ENCODE peak calls at places on chromosomes 6 and 20, in four cellular contexts. One of them, this sample, is unnamed.

GRCh38 chr20:3174442-3175263 is 1.3 kb upstream of the LZTS3 start:
- DNase-seq in NCI-H2081: no peak
- DNase-seq in CD4-positive, CD25-positive, alpha-beta regulatory T cell: no peak
- DNase-seq in heart left ventricle: peak; percentile 56
- DNase-seq in this sample: peak; percentile 45

GRCh38 chr6:110217255-110217654 is 37.0 kb downstream of the CDC40 start:
- DNase-seq in NCI-H2081: no peak
- DNase-seq in CD4-positive, CD25-positive, alpha-beta regulatory T cell: no peak
- DNase-seq in heart left ventricle: no peak
- DNase-seq in this sample: no peak

GRCh38 chr6:138483911-138484731 is 15.2 kb downstream of the NHSL1 start:
- DNase-seq in NCI-H2081: no peak
- DNase-seq in heart left ventricle: no peak
- DNase-seq in CD4-positive, CD25-positive, alpha-beta regulatory T cell: no peak
- DNase-seq in this sample: no peak

GRCh38 chr20:38067717-38068365 is 34.3 kb downstream of the RPRD1B start:
- DNase-seq in CD4-positive, CD25-positive, alpha-beta regulatory T cell: no peak
- DNase-seq in NCI-H2081: no peak
- DNase-seq in heart left ventricle: no peak
- DNase-seq in this sample: no peak

GRCh38 chr20:42018979-42019378 is 400.8 kb upstream of the CHD6 start:
- DNase-seq in heart left ventricle: no peak
- DNase-seq in CD4-positive, CD25-positive, alpha-beta regulatory T cell: no peak
- DNase-seq in NCI-H2081: no peak
- DNase-seq in this sample: no peak

GRCh38 chr6:136539967-136540366 is 10.3 kb downstream of the MAP7 start:
- DNase-seq in NCI-H2081: no peak
- DNase-seq in CD4-positive, CD25-positive, alpha-beta regulatory T cell: no peak
- DNase-seq in heart left ventricle: no peak
- DNase-seq in this sample: no peak

GRCh38 chr20:20317195-20318113 is 50.5 kb upstream of the INSM1 start:
- DNase-seq in heart left ventricle: no peak
- DNase-seq in NCI-H2081: peak; percentile 62
- DNase-seq in CD4-positive, CD25-positive, alpha-beta regulatory T cell: no peak
- DNase-seq in this sample: no peak

GRCh38 chr6:36715469-36715868 is 17.8 kb downstream of the RAB44 start:
- DNase-seq in NCI-H2081: no peak
- DNase-seq in CD4-positive, CD25-positive, alpha-beta regulatory T cell: no peak
- DNase-seq in heart left ventricle: no peak
- DNase-seq in this sample: no peak

GRCh38 chr6:158389188-158389919 is 77.1 kb downstream of the TULP4 start:
- DNase-seq in NCI-H2081: no peak
- DNase-seq in CD4-positive, CD25-positive, alpha-beta regulatory T cell: no peak
- DNase-seq in heart left ventricle: no peak
- DNase-seq in this sample: no peak

GRCh38 chr20:61693055-61693600 is 372.6 kb downstream of the TAF4 start:
- DNase-seq in NCI-H2081: no peak
- DNase-seq in CD4-positive, CD25-positive, alpha-beta regulatory T cell: no peak
- DNase-seq in heart left ventricle: no peak
- DNase-seq in this sample: no peak

GRCh38 chr6:33840064-33840926 is 36.5 kb upstream of the MLN start:
- DNase-seq in CD4-positive, CD25-positive, alpha-beta regulatory T cell: peak; percentile 80
- DNase-seq in heart left ventricle: no peak
- DNase-seq in NCI-H2081: no peak
- DNase-seq in this sample: peak; percentile 81

GRCh38 chr6:123640567-123641187 is 3.9 kb upstream of the TRDN start:
- DNase-seq in heart left ventricle: no peak
- DNase-seq in NCI-H2081: no peak
- DNase-seq in CD4-positive, CD25-positive, alpha-beta regulatory T cell: no peak
- DNase-seq in this sample: no peak

GRCh38 chr20:2417142-2417541 is 36.4 kb downstream of the TGM6 start:
- DNase-seq in NCI-H2081: no peak
- DNase-seq in CD4-positive, CD25-positive, alpha-beta regulatory T cell: no peak
- DNase-seq in heart left ventricle: no peak
- DNase-seq in this sample: no peak